ENCODE peak calls at places on chromosome 2, in six cellular contexts. H is RWPE1; T is stimulated activated CD4-positive, alpha-beta T cell treated with anti-CD3 and anti-CD28 coated beads, Interleukin-1b, Interleukin-23, amount 100 ng/mL, for 24 hours; D is GM04503; V is hippocampal formation; Q is NCI-H1417. E is an unnamed sample.

GRCh38 chr2:106147159-106147558 is 46.9 kb downstream of the UXS1 start:
- DNase-seq in H (no peak), Q (no peak), V (no peak), T (no peak), D (peak), E (peak)

GRCh38 chr2:148509703-148510036 is 134.9 kb upstream of the EPC2 start:
- DNase-seq in Q (no peak), D (no peak), H (no peak), V (no peak), T (no peak), E (no peak)

GRCh38 chr2:236857781-236858180 is 227.9 kb upstream of the COPS8 start:
- DNase-seq in V (no peak), T (no peak), H (no peak), Q (no peak), D (no peak), E (no peak)

GRCh38 chr2:72780483-72780882 is 45.4 kb downstream of the EXOC6B start:
- DNase-seq in T (no peak), D (no peak), V (no peak), Q (peak), H (no peak), E (peak)

GRCh38 chr2:33595385-33595784 is 3.7 kb downstream of the FAM98A start:
- DNase-seq in D (no peak), Q (no peak), H (no peak), T (no peak), V (peak), E (no peak)

GRCh38 chr2:207008105-207008990 is 69.0 kb downstream of the CPO start:
- DNase-seq in H (peak), V (peak), Q (no peak), T (no peak), D (no peak), E (no peak)

GRCh38 chr2:234437642-234438321 is 59.1 kb downstream of the ARL4C start:
- DNase-seq in Q (peak), T (no peak), H (no peak), D (no peak), V (peak), E (peak)

GRCh38 chr2:120736955-120737801 is 1.5 kb downstream of the GLI2 start:
- DNase-seq in H (peak), D (no peak), Q (peak), V (no peak), T (no peak), E (peak)

GRCh38 chr2:43425659-43426058 is 170.2 kb downstream of the THADA start:
- DNase-seq in D (no peak), H (no peak), Q (no peak), V (no peak), T (no peak), E (no peak)

GRCh38 chr2:121243821-121244460 is 41.1 kb downstream of the TFCP2L1 start:
- DNase-seq in Q (no peak), H (no peak), D (no peak), V (no peak), T (no peak), E (no peak)